ENCODE peak calls at places on chromosomes 7 and 10, in five cellular contexts. X is NT2/D1, A is H1, C is GM12878, F is HepG2. V is an unnamed sample.
A peak's percentile ranks its signal among the peaks of the same experiment; 100 is the strongest.

GRCh38 chr7:30846378-30846777 is 65.3 kb upstream of the AQP1 start:
- DNase-seq in X (no peak), C (no peak), A (no peak), F (no peak), V (no peak)

GRCh38 chr7:51317582-51317910 is 937 bp upstream of the COBL start:
- DNase-seq in X (no peak), A (no peak), F (no peak), C (no peak), V (no peak)

GRCh38 chr7:28005848-28006233 is 174.8 kb downstream of the JAZF1 start:
- DNase-seq in X (no peak), C (no peak), F (no peak), A (no peak), V (no peak)

GRCh38 chr7:123191132-123191531 is 8.6 kb downstream of the SLC13A1 start:
- DNase-seq in X (no peak), F (peak; percentile 68), A (no peak), C (no peak), V (no peak)

GRCh38 chr7:86814980-86815379 is 171.3 kb downstream of the GRM3 start:
- DNase-seq in C (no peak), X (peak; percentile 42), F (peak; percentile 20), A (peak; percentile 9), V (peak; percentile 52)

GRCh38 chr10:22086730-22087364 is 83.3 kb upstream of the DNAJC1 start:
- DNase-seq in X (no peak), C (no peak), F (peak; percentile 33), A (no peak), V (peak; percentile 70)

GRCh38 chr7:97873606-97874005 is 1.4 kb upstream of the ASNS start:
- DNase-seq in C (no peak), F (no peak), X (no peak), A (no peak), V (no peak)

GRCh38 chr10:131644287-131644686 is 256.5 kb upstream of the PPP2R2D start:
- DNase-seq in X (no peak), F (no peak), C (no peak), A (no peak), V (no peak)

GRCh38 chr7:3943265-3943664 is 642.2 kb downstream of the SDK1 start:
- DNase-seq in X (no peak), A (no peak), C (no peak), F (no peak), V (no peak)

DNA sequence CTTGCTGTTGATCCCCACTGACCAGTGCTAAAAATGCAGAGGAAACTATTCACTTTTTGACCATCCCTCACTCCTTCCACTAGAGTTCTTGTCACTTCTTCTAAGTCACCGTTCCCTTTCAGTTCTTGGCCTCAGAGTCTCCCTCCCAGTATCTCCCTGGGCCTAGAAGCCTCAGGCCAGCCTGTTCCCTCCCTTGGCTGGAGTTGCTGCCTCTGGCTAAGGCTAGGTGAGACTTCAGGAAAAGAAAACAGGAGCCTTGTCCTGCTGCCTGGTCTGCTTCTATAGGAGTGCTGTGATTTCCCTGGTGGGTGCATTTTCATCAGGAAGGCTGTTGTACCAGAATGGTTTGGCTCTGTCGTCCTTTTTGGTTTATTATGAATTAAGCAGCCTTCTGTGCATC is 233.6 kb upstream of the FZD1 start:
- DNase-seq in C (no peak), X (no peak), A (no peak), F (no peak), V (no peak)
- TF ChIP-seq SUZ12 in C (no peak), X (no peak), A (no peak), F (no peak), V (no peak)

GRCh38 chr7:14687777-14688176 is 214.8 kb downstream of the DGKB start:
- DNase-seq in C (no peak), F (no peak), A (no peak), X (no peak), V (peak; percentile 54)
- TF ChIP-seq SUZ12 in C (no peak), F (no peak), A (no peak), X (no peak), V (no peak)

DNA sequence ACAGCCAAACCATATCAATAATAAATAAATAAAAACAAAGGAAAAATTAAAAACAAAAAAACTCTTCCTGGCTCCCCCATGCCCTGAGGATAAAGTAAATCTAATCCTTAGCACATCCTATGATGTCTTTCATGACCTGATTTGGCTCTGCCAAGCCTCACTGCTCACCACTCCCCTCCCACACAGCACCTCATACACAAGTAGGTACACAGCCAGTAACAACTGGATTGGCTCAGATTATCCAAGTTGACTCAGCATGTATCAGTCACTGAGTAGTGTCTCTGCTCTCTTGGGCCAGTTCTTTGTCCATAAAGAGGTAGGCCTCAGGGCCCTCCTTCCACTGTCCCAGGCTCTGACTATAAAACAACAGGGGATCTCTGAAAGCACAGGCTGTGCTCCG is 99.6 kb downstream of the STRA8 start:
- DNase-seq in X (no peak), C (no peak), A (no peak), F (no peak), V (no peak)
- TF ChIP-seq SUZ12 in X (no peak), C (no peak), A (no peak), F (no peak), V (no peak)

DNA sequence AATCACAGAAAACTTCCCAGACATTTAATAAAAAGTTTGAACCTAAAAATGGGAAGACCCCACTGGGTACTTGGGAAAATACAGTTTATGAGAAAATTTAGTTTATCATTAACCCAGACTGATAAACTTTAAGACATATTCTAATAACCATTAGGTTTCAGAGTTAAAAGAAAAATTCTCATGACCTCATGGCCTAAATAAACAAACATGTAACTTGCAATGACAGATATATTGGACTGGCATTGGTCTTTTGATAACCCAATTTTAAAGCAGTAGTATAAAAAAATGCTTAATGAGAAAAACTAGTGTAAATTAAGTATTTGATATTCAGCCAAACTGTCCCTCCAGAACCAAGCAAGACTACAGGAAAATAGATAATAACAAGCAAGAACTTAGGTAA is 67.0 kb upstream of the ZNF804B start:
- DNase-seq in C (no peak), F (no peak), X (no peak), A (no peak), V (no peak)
- TF ChIP-seq SUZ12 in C (no peak), F (no peak), X (no peak), A (no peak), V (no peak)

DNA sequence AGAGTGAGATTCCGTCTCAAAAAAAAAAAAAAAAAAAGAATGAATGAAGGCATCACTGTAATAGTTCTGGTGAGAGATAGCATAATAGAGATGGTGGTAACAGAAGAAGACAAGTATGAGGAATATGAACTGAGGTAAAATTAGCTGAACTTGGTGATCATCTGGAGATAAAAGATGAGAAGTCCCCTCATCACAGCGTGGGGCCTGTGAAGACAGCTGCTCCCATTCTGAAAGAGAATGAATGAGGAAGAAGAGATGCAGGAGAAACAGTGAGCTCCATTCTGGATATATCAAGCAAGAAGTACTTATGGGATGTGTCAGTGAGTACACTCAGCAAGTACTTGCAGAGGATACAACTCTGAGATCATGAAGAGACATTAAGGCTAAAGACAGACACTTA is 28.7 kb downstream of the ARMH3 start:
- DNase-seq in C (no peak), A (no peak), X (no peak), F (no peak), V (no peak)
- TF ChIP-seq SUZ12 in C (no peak), A (no peak), X (no peak), F (no peak), V (no peak)

GRCh38 chr7:13989138-13989943 is at the start of gene ETV1:
- DNase-seq in X (peak; percentile 95), C (no peak), A (peak; percentile 89), F (peak; percentile 14), V (peak; percentile 67)
- TF ChIP-seq SUZ12 in X (no peak), C (no peak), A (no peak), F (no peak), V (no peak)

GRCh38 chr10:11042375-11042774 is 24.7 kb downstream of the CELF2 start:
- DNase-seq in C (no peak), A (no peak), X (no peak), F (no peak), V (no peak)

GRCh38 chr10:11034762-11035161 is 17.1 kb downstream of the CELF2 start:
- DNase-seq in X (no peak), F (no peak), C (no peak), A (no peak), V (no peak)

GRCh38 chr10:11035318-11035920 is 17.7 kb downstream of the CELF2 start:
- DNase-seq in C (no peak), F (no peak), A (no peak), X (peak; percentile 38), V (no peak)

GRCh38 chr10:11036424-11037011 is 18.8 kb downstream of the CELF2 start:
- DNase-seq in C (no peak), F (peak; percentile 11), A (no peak), X (peak; percentile 15), V (peak; percentile 62)
- TF ChIP-seq SUZ12 in C (no peak), F (no peak), A (no peak), X (no peak), V (no peak)